ENCODE peak calls at places on chromosomes 7 and 10, in eight cellular contexts. K, S, U, O, V, A, Q and G are unnamed samples.

GRCh38 chr10:4352566-4352961 is 473.4 kb upstream of the AKR1E2 start:
- DNase-seq in K (no peak), S (peak), U (no peak), O (no peak), V (no peak), A (no peak), Q (no peak), G (no peak)

GRCh38 chr7:13980474-13980873 is 9.0 kb downstream of the ETV1 start:
- DNase-seq in K (peak), S (no peak), U (no peak), O (no peak), V (no peak), A (no peak), Q (no peak), G (no peak)

GRCh38 chr7:100357131-100357561 is 771 bp upstream of the PILRB start:
- DNase-seq in K (no peak), S (no peak), U (no peak), O (no peak), V (no peak), A (no peak), Q (no peak), G (no peak)

GRCh38 chr10:16770141-16770540 is 47.1 kb downstream of the RSU1 start:
- DNase-seq in K (no peak), S (no peak), U (no peak), O (no peak), V (no peak), A (no peak), Q (no peak), G (no peak)

GRCh38 chr7:5497158-5498103 is 73.8 kb upstream of the TNRC18 start:
- DNase-seq in K (no peak), S (no peak), U (no peak), O (peak), V (no peak), A (no peak), Q (no peak), G (no peak)

GRCh38 chr7:1339611-1340010 is 106.9 kb downstream of the UNCX start:
- DNase-seq in K (no peak), S (no peak), U (no peak), O (no peak), V (no peak), A (no peak), Q (no peak), G (no peak)

GRCh38 chr7:159008055-159008405 is 136.6 kb downstream of the VIPR2 start:
- DNase-seq in K (peak), S (no peak), U (no peak), O (no peak), V (no peak), A (no peak), Q (no peak), G (no peak)

GRCh38 chr7:46569117-46569433 is 648.0 kb upstream of the IGFBP3 start:
- DNase-seq in K (no peak), S (peak), U (no peak), O (no peak), V (no peak), A (no peak), Q (no peak), G (peak)

GRCh38 chr10:82245906-82246305 is 370.9 kb downstream of the NRG3 start:
- DNase-seq in K (no peak), S (peak), U (no peak), O (no peak), V (no peak), A (no peak), Q (no peak), G (no peak)

GRCh38 chr10:91672021-91672608 is 39.2 kb upstream of the PPP1R3C start:
- DNase-seq in K (no peak), S (peak), U (no peak), O (peak), V (no peak), A (no peak), Q (no peak), G (peak)

GRCh38 chr10:29569778-29570177 is 65.0 kb downstream of the SVIL start:
- DNase-seq in K (no peak), S (no peak), U (no peak), O (no peak), V (no peak), A (no peak), Q (no peak), G (no peak)

GRCh38 chr10:25959540-25960232 is 25.7 kb downstream of the MYO3A start:
- DNase-seq in K (no peak), S (no peak), U (no peak), O (no peak), V (no peak), A (no peak), Q (no peak), G (no peak)

GRCh38 chr10:89163265-89163995 is 43.7 kb downstream of the CH25H start:
- DNase-seq in K (no peak), S (no peak), U (no peak), O (no peak), V (peak), A (peak), Q (peak), G (no peak)

GRCh38 chr7:157440346-157441022 is 103.7 kb downstream of the DNAJB6 start:
- DNase-seq in K (no peak), S (no peak), U (no peak), O (no peak), V (peak), A (no peak), Q (no peak), G (no peak)

GRCh38 chr10:57507788-57508187 is 759.9 kb downstream of the IPMK start:
- DNase-seq in K (no peak), S (no peak), U (no peak), O (no peak), V (no peak), A (no peak), Q (no peak), G (no peak)

GRCh38 chr7:151631149-151631967 is 111.7 kb upstream of the RHEB start:
- DNase-seq in K (peak), S (peak), U (no peak), O (peak), V (no peak), A (no peak), Q (no peak), G (peak)

GRCh38 chr7:34457329-34457728 is 200.7 kb upstream of the NPSR1 start:
- DNase-seq in K (no peak), S (no peak), U (no peak), O (no peak), V (no peak), A (no peak), Q (no peak), G (no peak)

GRCh38 chr7:4681218-4681851 is 760 bp upstream of the FOXK1 start:
- DNase-seq in K (no peak), S (no peak), U (no peak), O (no peak), V (no peak), A (no peak), Q (no peak), G (no peak)

GRCh38 chr7:100166966-100167911 is 1.2 kb downstream of the GAL3ST4 start:
- DNase-seq in K (no peak), S (no peak), U (no peak), O (no peak), V (no peak), A (no peak), Q (no peak), G (no peak)

GRCh38 chr10:128914681-128915080 is 552.4 kb upstream of the MGMT start:
- DNase-seq in K (no peak), S (no peak), U (no peak), O (no peak), V (no peak), A (no peak), Q (no peak), G (no peak)

GRCh38 chr7:37229381-37229780 is 219.3 kb downstream of the ELMO1 start:
- DNase-seq in K (no peak), S (no peak), U (no peak), O (no peak), V (no peak), A (no peak), Q (no peak), G (no peak)

GRCh38 chr7:1941464-1942025 is 271.5 kb downstream of the ELFN1 start:
- DNase-seq in K (no peak), S (no peak), U (no peak), O (peak), V (no peak), A (no peak), Q (no peak), G (no peak)

GRCh38 chr10:90125406-90125805 is 424.0 kb downstream of the KIF20B start:
- DNase-seq in K (no peak), S (peak), U (no peak), O (no peak), V (no peak), A (no peak), Q (no peak), G (peak)

GRCh38 chr7:28861825-28862224 is 96.3 kb downstream of the TRIL start:
- DNase-seq in K (no peak), S (no peak), U (no peak), O (peak), V (no peak), A (no peak), Q (no peak), G (no peak)

GRCh38 chr7:30464231-30464660 is 14.3 kb downstream of the NOD1 start:
- DNase-seq in K (no peak), S (no peak), U (no peak), O (no peak), V (no peak), A (peak), Q (no peak), G (no peak)

GRCh38 chr7:135285547-135285946 is 51.9 kb downstream of the STRA8 start:
- DNase-seq in K (no peak), S (no peak), U (no peak), O (no peak), V (no peak), A (no peak), Q (no peak), G (no peak)

GRCh38 chr7:6619961-6620360 is 4.6 kb downstream of the ZNF853 start:
- DNase-seq in K (no peak), S (no peak), U (no peak), O (no peak), V (no peak), A (no peak), Q (no peak), G (no peak)

GRCh38 chr10:30463944-30464451 is 30.0 kb downstream of the MAP3K8 start:
- DNase-seq in K (no peak), S (peak), U (no peak), O (no peak), V (no peak), A (no peak), Q (no peak), G (no peak)

GRCh38 chr10:17737021-17737965 is 14.7 kb upstream of the TMEM236 start:
- DNase-seq in K (peak), S (peak), U (no peak), O (peak), V (no peak), A (no peak), Q (no peak), G (no peak)

GRCh38 chr7:80312139-80312661 is 177.6 kb downstream of the GNAI1 start:
- DNase-seq in K (peak), S (peak), U (no peak), O (no peak), V (no peak), A (no peak), Q (no peak), G (no peak)

GRCh38 chr7:26278769-26279168 is 12.9 kb upstream of the SNX10 start:
- DNase-seq in K (peak), S (peak), U (no peak), O (no peak), V (no peak), A (no peak), Q (no peak), G (no peak)

GRCh38 chr10:133458710-133459453 is 5.1 kb downstream of the SCART1 start:
- DNase-seq in K (no peak), S (no peak), U (no peak), O (no peak), V (peak), A (no peak), Q (no peak), G (no peak)

GRCh38 chr10:69571618-69572158 is 1.5 kb downstream of the NEUROG3 start:
- DNase-seq in K (no peak), S (no peak), U (no peak), O (no peak), V (no peak), A (no peak), Q (no peak), G (no peak)

GRCh38 chr10:73931767-73932624 is 21.1 kb downstream of the PLAU start:
- DNase-seq in K (no peak), S (no peak), U (no peak), O (no peak), V (no peak), A (peak), Q (peak), G (no peak)

GRCh38 chr7:134458806-134459698 is at the start of gene AKR1B1:
- DNase-seq in K (peak), S (peak), U (peak), O (peak), V (peak), A (peak), Q (peak), G (peak)

GRCh38 chr7:89813096-89813495 is 341.2 kb upstream of the STEAP1 start:
- DNase-seq in K (no peak), S (no peak), U (no peak), O (no peak), V (no peak), A (no peak), Q (no peak), G (no peak)